ENCODE peak calls at places on chromosomes 13 and 19, in six cellular contexts. B is stimulated activated CD4-positive, alpha-beta T cell treated with anti-CD3 and anti-CD28 coated beads, Interleukin-12 subunit alpha, Interleukin-12 subunit beta, amount 100 ng/mL, for 4 hours; N is GM04504; C is MCF 10A; S is type B pancreatic cell; W is NCI-H1092 treated with DMSO at 0.1 percent for 48 hours. K is an unnamed sample.

GRCh38 chr19:6023085-6023682 is 45.2 kb upstream of the RANBP3 start:
- DNase-seq in B (no peak), N (peak), C (peak), S (no peak), W (no peak), K (no peak)

GRCh38 chr13:75372923-75373841 is 108.8 kb downstream of the TBC1D4 start:
- DNase-seq in B (no peak), N (no peak), C (no peak), S (no peak), W (no peak), K (no peak)

GRCh38 chr19:53007200-53008054 is 6.3 kb upstream of the ERVV-1 start:
- DNase-seq in B (no peak), N (no peak), C (no peak), S (no peak), W (no peak), K (no peak)

GRCh38 chr13:50244913-50245574 is 229.8 kb downstream of the KCNRG start:
- DNase-seq in B (peak), N (peak), C (peak), S (no peak), W (no peak), K (no peak)

GRCh38 chr19:7182489-7182888 is 111.7 kb downstream of the INSR start:
- DNase-seq in B (no peak), N (no peak), C (no peak), S (no peak), W (no peak), K (no peak)

GRCh38 chr19:1830978-1831377 is 17.3 kb downstream of the REXO1 start:
- DNase-seq in B (no peak), N (no peak), C (no peak), S (no peak), W (no peak), K (no peak)

GRCh38 chr19:49716154-49716553 is 25.2 kb downstream of the CPT1C start:
- DNase-seq in B (no peak), N (no peak), C (no peak), S (no peak), W (no peak), K (no peak)

GRCh38 chr19:38718747-38719543 is 25.3 kb downstream of the CAPN12 start:
- DNase-seq in B (no peak), N (peak), C (no peak), S (no peak), W (no peak), K (no peak)

GRCh38 chr13:73449258-73449657 is 390.5 kb downstream of the KLF5 start:
- DNase-seq in B (no peak), N (no peak), C (no peak), S (no peak), W (no peak), K (no peak)